ENCODE peak calls at places on chromosomes 16 and 17, in six cellular contexts. T is mucosa of descending colon, B is fibroblast of lung, F is Caco-2, I is uterus, M is AG10803. U is an unnamed sample.

GRCh38 chr17:7582401-7583252 is 1.0 kb upstream of the MPDU1 start:
- DNase-seq in M (no peak), B (no peak), F (peak), T (peak), I (no peak), U (no peak)

GRCh38 chr17:39064814-39065213 is 86.6 kb downstream of the PLXDC1 start:
- DNase-seq in T (no peak), F (no peak), B (peak), I (no peak), M (no peak), U (no peak)

GRCh38 chr17:43366809-43367587 is 31.8 kb upstream of the ARL4D start:
- DNase-seq in T (no peak), I (peak), M (peak), F (no peak), B (peak), U (no peak)

GRCh38 chr16:26672206-26672605 is 394.5 kb upstream of the C16orf82 start:
- DNase-seq in T (no peak), I (no peak), F (no peak), M (no peak), B (no peak), U (peak)

GRCh38 chr17:60390881-60391418 is 983 bp downstream of the USP32 start:
- DNase-seq in M (peak), F (no peak), T (no peak), B (peak), I (peak), U (peak)

GRCh38 chr17:17321356-17322025 is 18.3 kb downstream of the NT5M start:
- DNase-seq in T (peak), F (peak), I (no peak), B (no peak), M (no peak), U (no peak)

GRCh38 chr17:31373150-31374082 is 18.1 kb upstream of the RAB11FIP4 start:
- DNase-seq in I (no peak), M (peak), F (no peak), B (peak), T (no peak), U (peak)

GRCh38 chr16:84821179-84821578 is 1.4 kb downstream of the CRISPLD2 start:
- DNase-seq in M (no peak), I (no peak), T (no peak), B (no peak), F (no peak), U (no peak)

GRCh38 chr16:85728879-85729278 is 22.0 kb downstream of the C16orf74 start:
- DNase-seq in I (no peak), B (no peak), M (no peak), T (no peak), F (no peak), U (peak)

GRCh38 chr16:89317101-89317671 is 99.7 kb downstream of the ZNF778 start:
- DNase-seq in M (no peak), I (no peak), T (peak), F (no peak), B (no peak), U (no peak)

GRCh38 chr17:1398900-1399299 is 1.1 kb downstream of the YWHAE start:
- DNase-seq in M (peak), B (peak), F (no peak), T (no peak), I (no peak), U (peak)

GRCh38 chr16:10523025-10523424 is 57.4 kb downstream of the EMP2 start:
- DNase-seq in I (no peak), M (no peak), B (no peak), F (no peak), T (no peak), U (no peak)

GRCh38 chr17:56812971-56813388 is 20.7 kb downstream of the C17orf67 start:
- DNase-seq in M (no peak), I (no peak), B (no peak), T (no peak), F (no peak), U (no peak)

GRCh38 chr16:54932737-54933254 is 2.1 kb downstream of the IRX5 start:
- DNase-seq in M (no peak), T (no peak), F (no peak), B (peak), I (no peak), U (no peak)

GRCh38 chr16:72990003-72990521 is 57.9 kb downstream of the ZFHX3 start:
- DNase-seq in I (peak), F (no peak), M (peak), B (peak), T (peak), U (peak)

GRCh38 chr17:61842899-61843298 is 20.4 kb downstream of the BRIP1 start:
- DNase-seq in T (no peak), I (no peak), F (no peak), M (no peak), B (no peak), U (no peak)

GRCh38 chr16:89653656-89654295 is 3.7 kb downstream of the CHMP1A start:
- DNase-seq in T (no peak), I (no peak), F (no peak), M (no peak), B (no peak), U (no peak)

GRCh38 chr16:56506941-56507340 is 12.9 kb downstream of the BBS2 start:
- DNase-seq in B (peak), T (no peak), M (peak), I (no peak), F (no peak), U (peak)

GRCh38 chr16:58695368-58695767 is 10.8 kb upstream of the SLC38A7 start:
- DNase-seq in M (no peak), F (no peak), I (no peak), T (no peak), B (no peak), U (no peak)

GRCh38 chr16:21301168-21301894 is 23.2 kb upstream of the CRYM start:
- DNase-seq in I (peak), M (peak), T (peak), B (peak), F (peak), U (peak)

GRCh38 chr16:29029168-29029994 is 44.5 kb downstream of the LAT start:
- DNase-seq in F (no peak), M (peak), T (no peak), I (no peak), B (peak), U (peak)

GRCh38 chr17:2602597-2603017 is 9.2 kb downstream of the PAFAH1B1 start:
- DNase-seq in M (no peak), B (peak), T (no peak), F (no peak), I (no peak), U (no peak)
- TF ChIP-seq CTCF in M (no peak), B (no peak), T (no peak), F (no peak), I (no peak), U (no peak)

DNA sequence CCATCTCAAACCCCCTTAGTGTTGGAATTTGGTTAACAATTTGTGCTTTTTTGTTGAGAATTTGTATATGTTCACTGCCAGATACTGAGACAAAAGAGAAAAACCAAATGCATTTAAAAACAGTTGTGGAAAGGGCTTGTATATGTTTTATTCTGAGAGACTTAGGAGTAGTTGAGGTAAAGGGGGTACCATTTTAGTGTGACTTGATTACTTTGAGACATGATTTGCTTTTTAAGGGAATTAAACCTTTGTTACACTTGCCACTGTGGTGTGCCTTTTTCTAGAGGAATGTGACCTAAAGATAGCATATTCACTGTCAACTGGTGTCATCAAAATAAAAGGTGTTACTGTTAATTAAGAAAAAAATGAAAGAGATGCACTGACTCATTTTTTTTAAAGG is 4.5 kb downstream of the IGF2BP1 start:
- DNase-seq in B (no peak), F (no peak), M (no peak), I (no peak), T (no peak), U (no peak)
- H3K4me3 ChIP-seq in B (no peak), F (no peak), M (no peak), I (no peak), T (no peak), U (peak)

GRCh38 chr16:82507271-82507670 is 119.5 kb upstream of the CDH13 start:
- DNase-seq in T (no peak), M (no peak), I (no peak), F (no peak), B (no peak), U (no peak)
- TF ChIP-seq CTCF in T (no peak), M (no peak), I (no peak), F (no peak), B (no peak), U (no peak)

GRCh38 chr16:68737046-68737729 is at the start of gene CDH1:
- DNase-seq in M (no peak), T (peak), I (no peak), B (no peak), F (peak), U (no peak)

GRCh38 chr16:68734782-68735181 is 2.3 kb upstream of the CDH1 start:
- DNase-seq in B (no peak), F (no peak), I (no peak), T (no peak), M (no peak), U (no peak)

GRCh38 chr16:68733570-68733969 is 3.5 kb upstream of the CDH1 start:
- DNase-seq in F (peak), B (no peak), I (no peak), T (peak), M (no peak), U (no peak)

GRCh38 chr16:68737730-68738590 is 868 bp downstream of the CDH1 start:
- DNase-seq in F (peak), B (no peak), I (peak), T (peak), M (no peak), U (no peak)

DNA sequence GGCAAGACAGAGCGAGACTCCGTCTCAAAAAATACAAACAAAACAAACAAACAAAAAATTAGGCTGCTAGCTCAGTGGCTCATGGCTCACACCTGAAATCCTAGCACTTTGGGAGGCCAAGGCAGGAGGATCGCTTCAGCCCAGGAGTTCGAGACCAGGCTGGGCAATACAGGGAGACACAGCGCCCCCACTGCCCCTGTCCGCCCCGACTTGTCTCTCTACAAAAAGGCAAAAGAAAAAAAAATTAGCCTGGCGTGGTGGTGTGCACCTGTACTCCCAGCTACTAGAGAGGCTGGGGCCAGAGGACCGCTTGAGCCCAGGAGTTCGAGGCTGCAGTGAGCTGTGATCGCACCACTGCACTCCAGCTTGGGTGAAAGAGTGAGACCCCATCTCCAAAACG is 531 bp upstream of the CDH1 start:
- DNase-seq in F (no peak), B (no peak), I (no peak), T (peak), M (no peak), U (no peak)
- H3K4me3 ChIP-seq in F (peak), B (no peak), I (no peak), T (no peak), M (no peak), U (no peak)

GRCh38 chr17:78390241-78391050 is 12.0 kb downstream of the PGS1 start:
- DNase-seq in F (peak), I (peak), T (no peak), B (peak), M (peak), U (peak)
- TF ChIP-seq CTCF in F (peak), I (no peak), T (no peak), B (peak), M (peak), U (peak)